ENCODE peak calls at places on chromosomes 1 and 21, in ten cellular contexts. Z is effector memory CD4-positive, alpha-beta T cell; L is heart right ventricle; U is psoas muscle; C is ovary; V is MM.1S; I is testis; E is transverse colon; Q is thoracic aorta; D is adipocyte. R is an unnamed sample.

GRCh38 chr1:39409055-39409816 is 82.2 kb upstream of the BMP8A start:
- DNase-seq in Z (peak; percentile 11), L (peak; percentile 58), U (peak; percentile 37), C (peak; percentile 39), V (peak; percentile 26), I (peak; percentile 57), E (peak; percentile 34), Q (no peak), D (peak; percentile 90), R (peak; percentile 67)

GRCh38 chr1:4495809-4496208 is 158.6 kb upstream of the AJAP1 start:
- DNase-seq in Z (no peak), L (no peak), U (no peak), C (no peak), V (no peak), I (no peak), E (no peak), Q (no peak), D (no peak), R (no peak)

GRCh38 chr1:17128361-17128760 is 9.1 kb upstream of the PADI2 start:
- DNase-seq in Z (no peak), L (no peak), U (no peak), C (no peak), V (no peak), I (no peak), E (no peak), Q (no peak), D (peak; percentile 89), R (no peak)

GRCh38 chr1:3899776-3900149 is 309 bp downstream of the C1orf174 start:
- DNase-seq in Z (no peak), L (no peak), U (no peak), C (no peak), V (peak; percentile 14), I (no peak), E (no peak), Q (no peak), D (no peak), R (peak; percentile 66)

GRCh38 chr1:223765719-223766340 is 53.5 kb downstream of the CAPN2 start:
- DNase-seq in Z (no peak), L (no peak), U (no peak), C (no peak), V (no peak), I (no peak), E (no peak), Q (no peak), D (no peak), R (no peak)

GRCh38 chr1:62492521-62492920 is 55.7 kb downstream of the USP1 start:
- DNase-seq in Z (no peak), L (no peak), U (no peak), C (no peak), V (no peak), I (no peak), E (no peak), Q (no peak), D (no peak), R (no peak)

GRCh38 chr1:177392336-177392735 is 221.6 kb downstream of the BRINP2 start:
- DNase-seq in Z (no peak), L (no peak), U (no peak), C (no peak), V (no peak), I (no peak), E (no peak), Q (no peak), D (no peak), R (no peak)

GRCh38 chr1:186008920-186009737 is 274.9 kb downstream of the HMCN1 start:
- DNase-seq in Z (no peak), L (no peak), U (no peak), C (no peak), V (peak; percentile 30), I (no peak), E (no peak), Q (no peak), D (peak; percentile 35), R (no peak)

GRCh38 chr21:41932191-41932575 is 21.6 kb downstream of the C2CD2 start:
- DNase-seq in Z (no peak), L (no peak), U (peak; percentile 38), C (peak; percentile 53), V (no peak), I (no peak), E (no peak), Q (no peak), D (no peak), R (no peak)
- H3K4me1 ChIP-seq in Z (no peaks in the 10 kb centered on the region), L (peaks cover 3% of the 10 kb centered on the region), U (peaks cover 17% of the 10 kb centered on the region), C (peaks cover 21% of the 10 kb centered on the region), V (peaks cover 23% of the 10 kb centered on the region), I (peaks cover 18% of the 10 kb centered on the region), E (no peaks in the 10 kb centered on the region), Q (peaks cover 10% of the 10 kb centered on the region), D (peaks cover 44% of the 10 kb centered on the region), R (peaks cover 6% of the 10 kb centered on the region)

DNA sequence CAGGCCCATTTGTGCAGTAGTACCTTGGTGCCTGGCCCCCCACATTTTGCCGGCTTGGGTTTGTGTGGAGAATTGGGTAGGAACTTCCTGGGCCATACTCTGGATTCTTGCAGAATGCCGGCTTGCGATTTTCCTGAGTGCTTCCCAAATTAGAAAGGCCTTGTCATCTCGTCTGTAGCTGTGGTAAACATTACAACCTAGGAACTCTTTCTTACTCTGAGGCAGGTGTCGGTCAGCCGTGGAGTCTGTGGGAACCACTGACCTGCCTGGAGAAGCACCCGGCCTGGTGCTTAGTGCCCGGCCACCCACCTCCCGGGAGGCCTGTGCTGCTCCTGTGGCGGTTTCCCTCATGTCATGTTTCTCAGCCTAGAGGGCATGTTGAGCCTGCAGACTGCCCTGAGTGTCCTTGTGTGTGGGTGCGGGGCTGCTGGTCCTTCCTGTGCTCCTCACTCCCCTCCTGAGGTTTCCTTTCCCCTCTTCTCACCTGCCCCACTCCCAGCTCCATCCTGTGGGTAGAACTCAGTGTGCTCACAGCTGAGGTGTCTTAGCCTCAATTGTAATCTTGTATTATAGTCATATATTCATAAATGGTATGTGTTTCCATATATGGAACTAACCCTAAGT is 64.7 kb downstream of the S100B start:
- DNase-seq in Z (no peak), L (no peak), U (no peak), C (no peak), V (no peak), I (no peak), E (no peak), Q (no peak), D (no peak), R (no peak)
- H3K4me1 ChIP-seq in Z (peaks cover 12% of the 10 kb centered on the region), L (no peaks in the 10 kb centered on the region), U (no peaks in the 10 kb centered on the region), C (no peaks in the 10 kb centered on the region), V (no peaks in the 10 kb centered on the region), I (no peaks in the 10 kb centered on the region), E (no peaks in the 10 kb centered on the region), Q (no peaks in the 10 kb centered on the region), D (no peaks in the 10 kb centered on the region), R (no peaks in the 10 kb centered on the region)

GRCh38 chr1:25799758-25800537 is at the start of gene SELENON:
- DNase-seq in Z (peak; percentile 44), L (peak; percentile 84), U (peak; percentile 74), C (peak; percentile 63), V (no peak), I (peak; percentile 40), E (peak; percentile 59), Q (no peak), D (peak; percentile 75), R (peak; percentile 90)
- H3K4me1 ChIP-seq in Z (peaks cover 33% of the 10 kb centered on the region), L (peaks cover 28% of the 10 kb centered on the region), U (peaks cover 65% of the 10 kb centered on the region), C (peaks cover 5% of the 10 kb centered on the region), V (peaks cover 18% of the 10 kb centered on the region), I (peaks cover 12% of the 10 kb centered on the region), E (peaks cover 17% of the 10 kb centered on the region), Q (peaks cover 23% of the 10 kb centered on the region), D (peaks cover 26% of the 10 kb centered on the region), R (peaks cover 38% of the 10 kb centered on the region)

DNA sequence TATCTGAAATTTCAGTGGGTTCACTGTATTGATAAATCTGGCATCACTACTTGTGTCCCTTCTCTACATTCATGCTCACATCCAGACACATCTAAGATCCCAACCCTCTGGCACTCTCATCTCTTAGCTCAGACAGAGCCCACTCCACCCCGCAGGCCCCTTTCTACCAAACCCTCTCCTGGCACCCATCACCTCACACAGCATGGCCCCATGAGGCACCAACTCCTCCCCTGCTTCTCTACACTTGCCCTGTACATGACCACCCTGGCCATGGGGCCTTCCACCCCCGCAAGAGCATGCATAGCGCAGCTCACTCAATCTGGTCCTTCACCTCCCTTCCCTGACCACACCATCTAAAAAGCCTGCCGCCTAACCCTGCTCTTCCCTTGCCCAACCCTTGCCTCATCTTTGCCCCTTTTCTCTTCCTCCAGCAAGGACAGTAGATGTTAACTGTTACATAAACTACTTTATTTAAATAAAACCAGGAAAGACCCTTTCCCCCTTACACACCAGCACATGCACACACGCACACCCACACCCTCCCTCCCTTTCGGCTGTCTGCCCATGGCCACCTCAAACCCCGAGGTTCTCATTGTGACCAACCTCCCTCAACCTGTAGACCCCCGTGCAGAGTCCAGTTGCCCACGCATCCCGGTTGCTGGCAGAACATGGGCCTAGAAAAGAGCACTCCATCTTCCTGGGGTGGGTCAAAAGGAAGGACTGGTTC is 15.6 kb downstream of the SH3BP5L start:
- DNase-seq in Z (no peak), L (no peak), U (no peak), C (no peak), V (no peak), I (no peak), E (no peak), Q (no peak), D (no peak), R (no peak)
- H3K4me1 ChIP-seq in Z (no peaks in the 10 kb centered on the region), L (peaks cover 6% of the 10 kb centered on the region), U (no peaks in the 10 kb centered on the region), C (peaks cover 3% of the 10 kb centered on the region), V (peaks cover 19% of the 10 kb centered on the region), I (no peaks in the 10 kb centered on the region), E (peaks cover 9% of the 10 kb centered on the region), Q (peaks cover 9% of the 10 kb centered on the region), D (peaks cover 11% of the 10 kb centered on the region), R (no peaks in the 10 kb centered on the region)

GRCh38 chr1:204741440-204741839 is 55.9 kb upstream of the LRRN2 start:
- DNase-seq in Z (no peak), L (no peak), U (no peak), C (no peak), V (no peak), I (no peak), E (no peak), Q (no peak), D (no peak), R (no peak)

GRCh38 chr1:204735042-204735441 is 49.5 kb upstream of the LRRN2 start:
- DNase-seq in Z (no peak), L (no peak), U (no peak), C (no peak), V (no peak), I (no peak), E (no peak), Q (no peak), D (no peak), R (no peak)

GRCh38 chr1:204736861-204737260 is 51.3 kb upstream of the LRRN2 start:
- DNase-seq in Z (no peak), L (no peak), U (no peak), C (no peak), V (no peak), I (no peak), E (no peak), Q (no peak), D (no peak), R (no peak)

GRCh38 chr1:204740354-204740753 is 54.8 kb upstream of the LRRN2 start:
- DNase-seq in Z (no peak), L (no peak), U (no peak), C (no peak), V (no peak), I (no peak), E (no peak), Q (no peak), D (no peak), R (no peak)

GRCh38 chr1:204738506-204738905 is 53.0 kb upstream of the LRRN2 start:
- DNase-seq in Z (no peak), L (no peak), U (no peak), C (no peak), V (no peak), I (no peak), E (no peak), Q (no peak), D (no peak), R (no peak)
- H3K4me1 ChIP-seq in Z (no peaks in the 10 kb centered on the region), L (no peaks in the 10 kb centered on the region), U (no peaks in the 10 kb centered on the region), C (no peaks in the 10 kb centered on the region), V (no peaks in the 10 kb centered on the region), I (no peaks in the 10 kb centered on the region), E (no peaks in the 10 kb centered on the region), Q (no peaks in the 10 kb centered on the region), D (no peaks in the 10 kb centered on the region), R (no peaks in the 10 kb centered on the region)